ENCODE peak calls at places on chromosomes 1 and 21, in ten cellular contexts. Y is GM12892; P is brain pericyte; W is kidney; O is stimulated activated CD4-positive, alpha-beta T cell treated with anti-CD3 and anti-CD28 coated beads, Interleukin-4, amount 100 ng/mL, for 1 hour; H is naive thymus-derived CD4-positive, alpha-beta T cell; M is memory B cell; L is NCI-H1105; K is cardiac fibroblast; A is endothelial cell. U is an unnamed sample.

GRCh38 chr21:28436286-28436932 is 556.3 kb downstream of the LTN1 start:
- DNase-seq in Y (no peak), P (no peak), W (no peak), O (no peak), H (no peak), M (no peak), L (no peak), K (peak), A (no peak), U (no peak)

GRCh38 chr1:69862906-69863305 is 295.2 kb downstream of the LRRC7 start:
- DNase-seq in Y (no peak), P (no peak), W (no peak), O (no peak), H (no peak), M (no peak), L (no peak), K (peak), A (no peak), U (no peak)

GRCh38 chr1:96474985-96475743 is 246.4 kb upstream of the PTBP2 start:
- DNase-seq in Y (no peak), P (no peak), W (no peak), O (no peak), H (no peak), M (no peak), L (no peak), K (no peak), A (no peak), U (no peak)

GRCh38 chr1:248861621-248862020 is 2.7 kb upstream of the ZNF692 start:
- DNase-seq in Y (no peak), P (no peak), W (no peak), O (no peak), H (no peak), M (no peak), L (no peak), K (no peak), A (no peak), U (no peak)

GRCh38 chr1:165898837-165899236 is 71.4 kb downstream of the UCK2 start:
- DNase-seq in Y (no peak), P (no peak), W (no peak), O (no peak), H (no peak), M (no peak), L (no peak), K (peak), A (no peak), U (no peak)

GRCh38 chr1:1088036-1088800 is 14.1 kb upstream of the RNF223 start:
- DNase-seq in Y (peak), P (no peak), W (peak), O (no peak), H (no peak), M (no peak), L (no peak), K (no peak), A (no peak), U (no peak)

GRCh38 chr1:10694274-10694632 is 102.2 kb downstream of the CASZ1 start:
- DNase-seq in Y (peak), P (no peak), W (no peak), O (peak), H (no peak), M (peak), L (peak), K (peak), A (no peak), U (no peak)

GRCh38 chr1:152029144-152029936 is 7.5 kb downstream of the S100A11 start:
- DNase-seq in Y (no peak), P (no peak), W (no peak), O (peak), H (no peak), M (no peak), L (no peak), K (peak), A (no peak), U (no peak)

GRCh38 chr1:6209661-6210605 is 4.0 kb downstream of the RNF207 start:
- DNase-seq in Y (no peak), P (no peak), W (peak), O (no peak), H (no peak), M (no peak), L (no peak), K (no peak), A (no peak), U (no peak)

GRCh38 chr1:183764981-183765380 is 39.9 kb upstream of the RGL1 start:
- DNase-seq in Y (no peak), P (no peak), W (no peak), O (no peak), H (no peak), M (no peak), L (no peak), K (peak), A (no peak), U (no peak)

GRCh38 chr1:1187938-1188337 is 14.3 kb downstream of the TTLL10 start:
- DNase-seq in Y (no peak), P (no peak), W (no peak), O (no peak), H (no peak), M (no peak), L (no peak), K (no peak), A (no peak), U (no peak)

GRCh38 chr1:237684236-237684635 is 206.5 kb downstream of the ZP4 start:
- DNase-seq in Y (no peak), P (no peak), W (no peak), O (no peak), H (no peak), M (no peak), L (no peak), K (no peak), A (no peak), U (no peak)

GRCh38 chr1:214989341-214989740 is 93.2 kb upstream of the KCNK2 start:
- DNase-seq in Y (no peak), P (no peak), W (no peak), O (no peak), H (no peak), M (no peak), L (no peak), K (peak), A (no peak), U (no peak)

GRCh38 chr1:55380313-55380970 is 165.3 kb upstream of the USP24 start:
- DNase-seq in Y (no peak), P (no peak), W (no peak), O (no peak), H (no peak), M (no peak), L (no peak), K (no peak), A (no peak), U (no peak)

U was measured in SK-N-MC.